ENCODE peak calls at places on chromosome X, in six cellular contexts. S, I, H, L, U and Q are unnamed samples.

GRCh38 chrX:133983243-133983973 is 2.0 kb downstream of the GPC3 start:
- DNase-seq in U (no peak), H (no peak), I (no peak), S (no peak), L (no peak), Q (no peak)

GRCh38 chrX:111869639-111870034 is 6.3 kb upstream of the TRPC5OS start:
- DNase-seq in H (peak), L (peak), I (peak), S (peak), U (peak), Q (peak)

GRCh38 chrX:43505759-43506158 is 150.3 kb upstream of the MAOA start:
- DNase-seq in U (no peak), H (no peak), I (no peak), L (no peak), S (no peak), Q (no peak)

GRCh38 chrX:155871934-155872333 is 9.2 kb upstream of the VAMP7 start:
- DNase-seq in H (no peak), L (no peak), I (no peak), S (no peak), U (no peak), Q (no peak)

GRCh38 chrX:155874571-155875244 is 6.4 kb upstream of the VAMP7 start:
- DNase-seq in H (no peak), L (no peak), S (no peak), I (no peak), U (no peak), Q (no peak)

GRCh38 chrX:45903781-45904201 is 641.4 kb downstream of the ZNF674 start:
- DNase-seq in I (no peak), U (no peak), H (no peak), L (no peak), S (no peak), Q (no peak)

GRCh38 chrX:71111851-71112468 is 583 bp upstream of the IL2RG start:
- DNase-seq in I (no peak), U (no peak), S (no peak), L (no peak), H (no peak), Q (no peak)

GRCh38 chrX:43717161-43717560 is 61.1 kb downstream of the MAOA start:
- DNase-seq in H (no peak), S (no peak), I (no peak), U (no peak), L (no peak), Q (no peak)

GRCh38 chrX:108439961-108440696 is 491 bp downstream of the COL4A5 start:
- DNase-seq in U (no peak), L (peak), S (no peak), I (peak), H (no peak), Q (no peak)

GRCh38 chrX:97030463-97030862 is 146.8 kb downstream of the RPA4 start:
- DNase-seq in L (no peak), S (no peak), U (no peak), I (no peak), H (no peak), Q (no peak)

GRCh38 chrX:150680974-150681373 is 12.2 kb upstream of the MTMR1 start:
- DNase-seq in S (no peak), L (peak), H (no peak), U (peak), I (peak), Q (no peak)

DNA sequence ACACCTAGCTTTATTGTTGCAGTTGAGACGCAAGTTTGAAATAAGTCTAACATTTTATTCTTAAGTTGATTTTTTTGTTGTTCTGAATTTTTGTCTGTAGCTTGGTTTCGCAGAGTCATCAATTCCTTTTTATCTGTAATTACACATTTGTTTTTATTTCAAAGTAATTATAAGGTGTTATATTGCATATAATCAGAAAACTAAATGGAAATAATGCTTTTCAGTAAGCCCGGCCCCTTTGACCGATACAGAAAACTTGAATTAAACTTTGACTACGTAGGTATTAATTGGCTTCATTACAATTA is 2.1 kb downstream of the KDM6A start:
- DNase-seq in U (no peak), I (no peak), L (no peak), S (no peak), H (no peak), Q (no peak)
- H3K4me3 ChIP-seq in U (peak), I (peak), L (peak), S (peak), H (peak), Q (peak)

GRCh38 chrX:136166221-136166855 is 19.0 kb downstream of the FHL1 start:
- DNase-seq in L (peak), S (no peak), U (peak), H (no peak), I (peak), Q (no peak)
- TF ChIP-seq CTCF in L (peak), S (no peak), U (peak), H (no peak), I (peak), Q (peak)

DNA sequence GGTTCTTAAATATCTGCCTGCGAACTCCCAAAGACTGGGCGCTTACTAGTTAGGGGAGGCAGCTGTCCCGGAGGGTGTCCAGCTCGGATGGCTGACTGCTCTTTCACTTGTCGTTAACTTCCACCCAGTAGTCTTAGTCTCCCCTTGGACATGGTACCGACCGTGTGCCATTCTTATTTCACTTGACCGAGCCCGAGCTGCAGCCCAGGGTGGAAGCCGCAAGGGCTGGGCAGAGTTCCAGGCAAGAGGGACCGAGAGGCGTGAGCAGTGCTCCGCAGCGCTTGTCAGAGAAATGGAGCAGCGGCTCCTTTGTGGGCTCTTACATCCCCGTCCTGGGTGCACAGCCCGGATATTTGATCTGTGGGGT is 347 bp upstream of the SLITRK2 start:
- DNase-seq in H (no peak), I (no peak), U (no peak), L (no peak), S (no peak), Q (no peak)
- H3K4me3 ChIP-seq in H (no peak), I (no peak), U (no peak), L (no peak), S (no peak), Q (no peak)

GRCh38 chrX:10254746-10255145 is 98.0 kb downstream of the CLCN4 start:
- DNase-seq in I (peak), H (no peak), L (peak), S (peak), U (peak), Q (no peak)
- TF ChIP-seq CTCF in I (no peak), H (no peak), L (peak), S (no peak), U (no peak), Q (peak)

GRCh38 chrX:15737957-15738685 is at the start of gene CA5B:
- DNase-seq in I (peak), L (peak), H (peak), U (peak), S (peak), Q (peak)
- H3K4me3 ChIP-seq in I (peak), L (peak), H (peak), U (peak), S (peak), Q (peak)

DNA sequence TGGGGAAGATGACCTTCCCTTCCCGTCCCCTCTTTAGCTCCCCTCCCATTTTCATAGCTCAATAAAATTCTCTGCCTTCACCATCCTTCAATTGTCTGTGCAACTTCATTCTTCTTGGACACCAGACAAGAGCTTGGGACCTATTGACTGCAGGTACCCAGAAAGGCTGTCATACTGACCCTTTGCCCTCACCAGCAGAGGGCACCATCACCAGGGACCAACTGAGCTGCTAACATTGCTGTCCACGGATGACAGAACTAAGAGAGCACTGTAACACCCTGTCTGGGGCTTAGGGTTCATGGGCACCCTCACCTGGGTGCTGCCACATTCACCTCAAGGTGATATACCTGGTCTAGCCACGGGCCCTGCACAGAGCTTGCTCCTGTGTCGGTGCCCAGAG is 141.3 kb upstream of the VCX3B start:
- DNase-seq in S (no peak), U (peak), H (peak), I (no peak), L (no peak), Q (no peak)
- TF ChIP-seq CTCF in S (no peak), U (peak), H (peak), I (no peak), L (no peak), Q (peak)

GRCh38 chrX:107154787-107155620 is 36.4 kb upstream of the RBM41 start:
- DNase-seq in L (peak), U (no peak), I (peak), S (no peak), H (no peak), Q (no peak)
- H3K4me3 ChIP-seq in L (no peak), U (no peak), I (no peak), S (no peak), H (no peak), Q (no peak)

DNA sequence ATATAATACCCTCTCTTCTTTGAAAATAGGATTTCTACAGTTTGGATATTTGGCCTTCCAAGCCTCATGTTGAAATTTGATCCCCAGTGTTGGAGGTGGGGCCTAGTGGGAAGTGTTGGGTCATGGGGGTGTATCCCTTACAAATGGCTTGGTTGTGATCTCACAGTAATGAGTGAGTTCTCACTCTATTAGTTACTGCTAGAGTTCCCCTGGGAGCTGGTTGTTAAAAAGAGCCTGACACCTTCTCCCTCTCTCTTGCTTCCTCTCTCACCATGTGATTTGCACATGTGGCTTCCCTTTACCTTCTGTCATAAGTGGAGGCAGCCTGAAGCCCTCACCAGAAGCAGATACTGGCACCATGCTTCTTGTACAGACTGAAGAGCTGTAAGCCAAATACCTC is 73.9 kb downstream of the HDAC8 start:
- DNase-seq in I (no peak), L (peak), U (no peak), H (no peak), S (no peak), Q (no peak)
- TF ChIP-seq CTCF in I (no peak), L (no peak), U (no peak), H (no peak), S (no peak), Q (no peak)

GRCh38 chrX:72268601-72269365 is 8.3 kb downstream of the RPS4X start:
- DNase-seq in L (peak), I (peak), U (no peak), H (no peak), S (no peak), Q (no peak)
- H3K4me3 ChIP-seq in L (no peak), I (no peak), U (no peak), H (no peak), S (no peak), Q (no peak)